ENCODE peak calls at places on chromosomes 2 and 18, in five cellular contexts. P is adrenal gland, N is tibial artery, A is sigmoid colon, X is fibroblast of lung. D is an unnamed sample. For H3K4me1, the result is how much of the 10 kb centered on the place peaks cover.

GRCh38 chr18:50711401-50711800 is 108.4 kb downstream of the MRO start:
- DNase-seq in P (no peak), N (no peak), A (no peak), X (no peak), D (no peak)

GRCh38 chr18:25727281-25727680 is 363.1 kb downstream of the SS18 start:
- DNase-seq in P (no peak), N (no peak), A (no peak), X (peak), D (no peak)

GRCh38 chr2:25324905-25325592 is 16.7 kb downstream of the DNMT3A start:
- DNase-seq in P (peak), N (peak), A (peak), X (peak), D (no peak)

GRCh38 chr2:86135653-86136052 is 29.6 kb downstream of the PTCD3 start:
- DNase-seq in P (no peak), N (no peak), A (no peak), X (peak), D (no peak)

GRCh38 chr2:136783856-136784255 is 18.5 kb downstream of the THSD7B start:
- DNase-seq in P (no peak), N (no peak), A (no peak), X (no peak), D (no peak)

GRCh38 chr18:76875390-76876330 is 53.3 kb downstream of the ZNF236 start:
- DNase-seq in P (no peak), N (no peak), A (no peak), X (peak), D (no peak)

GRCh38 chr2:222490100-222490499 is 65.8 kb downstream of the SGPP2 start:
- DNase-seq in P (no peak), N (no peak), A (no peak), X (no peak), D (no peak)

GRCh38 chr2:85087541-85087940 is 45.7 kb upstream of the TCF7L1 start:
- DNase-seq in P (no peak), N (no peak), A (no peak), X (no peak), D (no peak)

GRCh38 chr2:9199716-9200633 is 6.6 kb upstream of the ASAP2 start:
- DNase-seq in P (no peak), N (no peak), A (no peak), X (peak), D (no peak)

GRCh38 chr2:98252394-98252793 is 93.9 kb upstream of the CNGA3 start:
- DNase-seq in P (no peak), N (no peak), A (no peak), X (no peak), D (no peak)

GRCh38 chr2:38095996-38096861 is 20.3 kb upstream of the CYP1B1 start:
- DNase-seq in P (no peak), N (no peak), A (no peak), X (peak), D (peak)

GRCh38 chr2:190563109-190563508 is 28.6 kb upstream of the NEMP2 start:
- DNase-seq in P (no peak), N (no peak), A (no peak), X (no peak), D (no peak)

GRCh38 chr2:25711641-25712369 is 38.4 kb upstream of the DTNB start:
- DNase-seq in P (no peak), N (no peak), A (no peak), X (no peak), D (no peak)

GRCh38 chr2:235659767-235660322 is 166.0 kb downstream of the AGAP1 start:
- DNase-seq in P (peak), N (no peak), A (no peak), X (peak), D (no peak)

DNA sequence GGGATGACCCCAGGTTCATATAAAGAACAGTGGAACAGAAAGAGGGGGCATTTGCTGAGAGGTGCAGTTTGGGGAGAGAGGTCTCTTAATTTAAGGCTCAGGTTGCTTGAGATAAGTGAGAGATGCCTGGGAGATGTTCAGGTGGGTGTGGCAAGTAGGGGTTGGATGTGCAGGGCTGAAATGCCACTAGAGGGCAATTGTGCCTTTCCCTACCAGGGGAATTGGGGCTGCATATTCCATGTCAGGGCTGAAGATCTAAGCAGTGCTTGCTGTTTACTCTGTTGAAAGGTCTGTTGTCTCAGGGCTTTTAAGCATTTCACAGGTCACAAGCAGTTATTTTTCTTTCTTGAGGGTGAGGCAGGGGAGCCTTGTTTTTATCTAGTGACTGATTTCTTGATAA is 7.8 kb downstream of the CCDC85A start:
- DNase-seq in P (no peak), N (no peak), A (no peak), X (peak), D (no peak)
- H3K27ac ChIP-seq in P (no peak), N (no peak), A (no peak), X (no peak), D (no peak)

DNA sequence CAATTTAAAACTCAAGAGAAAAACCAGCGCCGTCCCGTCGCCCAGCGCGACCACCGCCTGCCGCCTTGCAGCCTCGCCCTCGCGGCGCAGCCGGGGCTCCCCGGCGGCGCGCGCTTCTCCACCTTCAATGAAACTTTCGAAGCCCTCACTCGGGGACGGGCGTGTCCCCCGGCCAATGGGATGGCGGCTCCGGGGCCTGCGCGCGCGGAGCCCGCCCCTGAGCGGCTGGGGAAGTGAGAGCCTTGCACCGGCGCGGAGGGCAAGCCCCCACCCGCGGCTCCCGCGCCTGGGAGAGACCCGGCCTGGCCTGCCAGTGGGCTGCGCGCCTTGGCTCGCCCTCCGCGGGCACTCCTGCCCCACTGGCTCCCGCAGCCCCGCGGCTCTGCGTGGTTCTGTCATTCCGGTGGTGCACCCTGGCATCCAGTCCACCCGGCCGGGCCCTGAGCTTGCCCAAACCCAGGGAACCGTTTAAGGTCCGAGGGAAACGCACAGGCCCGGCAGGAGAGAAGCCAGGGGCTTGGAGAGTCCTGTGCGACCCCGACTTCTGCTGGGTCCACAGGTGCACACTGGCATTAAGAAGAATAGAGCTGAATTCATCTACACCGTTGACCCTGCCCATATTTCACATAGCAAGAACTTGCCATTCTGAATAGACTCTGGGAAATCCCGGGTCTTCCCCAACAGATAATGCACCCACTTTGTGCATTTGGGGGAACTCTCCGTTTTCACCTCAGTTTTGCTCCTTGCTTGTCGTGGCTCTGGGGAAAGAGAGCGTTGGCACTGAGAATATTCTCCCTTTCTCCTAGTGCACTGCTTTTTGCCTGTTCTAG is at the start of gene PIEZO2:
- DNase-seq in P (peak), N (peak), A (peak), X (peak), D (peak)
- H3K4me3 ChIP-seq in P (no peak), N (peak), A (peak), X (peak), D (peak)

DNA sequence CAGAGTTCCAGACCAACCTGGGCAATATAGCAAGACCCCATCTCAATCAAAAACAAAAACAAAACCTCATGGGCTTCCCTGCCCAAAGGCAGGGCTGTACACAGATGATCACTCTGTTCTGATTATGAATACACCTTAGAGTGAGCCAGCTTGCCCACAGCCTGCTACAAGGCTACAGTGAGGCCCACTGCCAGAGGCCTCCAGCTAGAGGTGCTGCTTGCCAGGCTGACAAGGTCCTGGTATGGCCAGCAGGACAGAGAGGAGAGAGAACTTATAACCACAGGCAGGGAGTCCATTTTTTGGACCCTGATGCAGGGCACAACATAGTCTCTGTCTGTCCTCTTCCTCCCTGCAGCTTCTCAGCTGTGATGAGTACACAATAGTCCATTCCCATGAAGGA is 41.5 kb downstream of the KANSL3 start:
- DNase-seq in P (no peak), N (no peak), A (no peak), X (no peak), D (no peak)
- H3K4me1 ChIP-seq in P (under half), N (under half), A (under half), X (under half), D (under half)

DNA sequence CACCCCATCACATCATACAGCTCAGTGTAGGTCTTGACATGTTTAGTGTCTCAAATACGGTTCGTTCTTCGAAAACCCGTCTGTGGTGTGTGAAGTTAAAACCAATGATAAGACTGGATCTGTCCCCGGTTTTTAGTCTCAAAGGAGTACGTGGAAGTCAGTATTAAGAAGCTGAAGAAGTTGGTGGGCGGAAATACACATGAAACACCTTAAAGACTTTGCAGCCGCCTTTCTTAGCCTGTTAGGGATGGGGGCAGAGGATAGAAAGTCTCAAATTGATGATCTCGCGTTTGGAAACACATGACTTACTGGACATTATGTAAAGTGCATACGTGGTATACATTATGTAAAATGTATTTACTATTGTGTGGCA is 1.0 kb downstream of the CNOT11 start:
- DNase-seq in P (no peak), N (no peak), A (no peak), X (no peak), D (no peak)
- H3K27ac ChIP-seq in P (no peak), N (peak), A (peak), X (peak), D (peak)

GRCh38 chr2:105644174-105644980 is 100.3 kb upstream of the NCK2 start:
- DNase-seq in P (no peak), N (no peak), A (no peak), X (peak), D (no peak)
- H3K4me3 ChIP-seq in P (no peak), N (no peak), A (no peak), X (no peak), D (peak)

DNA sequence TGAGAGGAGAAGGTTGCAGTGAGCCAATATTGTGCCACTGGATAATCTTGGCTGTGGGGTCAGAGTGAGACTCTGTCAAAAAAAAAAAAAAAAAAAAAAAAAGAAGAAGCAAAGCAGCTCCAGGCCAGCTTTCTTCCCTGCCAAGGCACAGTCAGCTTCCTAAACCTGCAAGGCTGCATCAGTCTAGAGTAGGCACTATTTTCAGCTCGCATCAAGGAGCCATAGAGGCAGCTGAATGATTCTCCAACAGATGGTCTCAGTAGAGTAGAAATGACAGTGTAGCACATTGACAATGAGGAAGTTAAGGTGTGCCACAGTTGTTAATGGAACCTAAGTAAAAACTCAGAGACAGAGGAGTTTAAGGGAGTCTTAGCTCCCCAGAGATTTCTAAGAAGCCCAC is 35.6 kb downstream of the BMP10 start:
- DNase-seq in P (peak), N (no peak), A (no peak), X (no peak), D (no peak)
- H3K4me1 ChIP-seq in P (under half), N (under half), A (under half), X (under half), D (under half)

GRCh38 chr2:36597003-36597531 is 901 bp downstream of the FEZ2 start:
- DNase-seq in P (no peak), N (no peak), A (no peak), X (no peak), D (no peak)

GRCh38 chr2:36589230-36589630 is 8.7 kb downstream of the FEZ2 start:
- DNase-seq in P (peak), N (no peak), A (no peak), X (no peak), D (no peak)

GRCh38 chr2:36597532-36598377 is at the start of gene FEZ2:
- DNase-seq in P (peak), N (peak), A (peak), X (peak), D (peak)

GRCh38 chr2:36596397-36596796 is 1.6 kb downstream of the FEZ2 start:
- DNase-seq in P (no peak), N (no peak), A (no peak), X (no peak), D (no peak)

DNA sequence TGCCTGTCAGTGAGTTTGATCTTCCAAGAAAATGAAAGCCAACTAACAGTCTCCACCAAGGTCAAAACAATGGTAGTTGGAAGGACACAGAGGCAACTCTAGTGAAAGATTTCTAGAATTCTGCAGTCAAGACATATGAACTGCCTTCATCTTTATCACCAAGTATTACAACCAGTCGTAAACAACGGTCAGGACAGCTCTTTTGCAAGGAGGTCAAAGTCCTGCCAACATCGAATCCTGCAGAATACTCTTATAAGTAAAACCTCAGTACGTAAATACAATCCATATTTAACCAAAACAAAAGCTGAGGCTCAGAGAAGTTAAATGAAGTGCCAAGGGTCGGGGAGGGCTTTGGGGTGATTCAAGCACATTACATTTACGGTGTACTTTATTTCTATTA is 3.1 kb downstream of the FEZ2 start:
- DNase-seq in P (no peak), N (no peak), A (no peak), X (no peak), D (no peak)
- H3K27ac ChIP-seq in P (no peak), N (no peak), A (no peak), X (no peak), D (no peak)

GRCh38 chr2:43098539-43098938 is 127.9 kb downstream of the ZFP36L2 start:
- DNase-seq in P (no peak), N (no peak), A (peak), X (no peak), D (no peak)

GRCh38 chr2:43099797-43100196 is 126.6 kb downstream of the ZFP36L2 start:
- DNase-seq in P (no peak), N (no peak), A (no peak), X (no peak), D (no peak)

GRCh38 chr2:43100883-43101662 is 125.3 kb downstream of the ZFP36L2 start:
- DNase-seq in P (no peak), N (peak), A (peak), X (peak), D (peak)

GRCh38 chr2:43101751-43102150 is 124.7 kb downstream of the ZFP36L2 start:
- DNase-seq in P (no peak), N (peak), A (peak), X (no peak), D (no peak)

GRCh38 chr2:43100362-43100882 is 126.0 kb downstream of the ZFP36L2 start:
- DNase-seq in P (no peak), N (no peak), A (no peak), X (no peak), D (no peak)
- H3K4me3 ChIP-seq in P (no peak), N (peak), A (peak), X (no peak), D (peak)

DNA sequence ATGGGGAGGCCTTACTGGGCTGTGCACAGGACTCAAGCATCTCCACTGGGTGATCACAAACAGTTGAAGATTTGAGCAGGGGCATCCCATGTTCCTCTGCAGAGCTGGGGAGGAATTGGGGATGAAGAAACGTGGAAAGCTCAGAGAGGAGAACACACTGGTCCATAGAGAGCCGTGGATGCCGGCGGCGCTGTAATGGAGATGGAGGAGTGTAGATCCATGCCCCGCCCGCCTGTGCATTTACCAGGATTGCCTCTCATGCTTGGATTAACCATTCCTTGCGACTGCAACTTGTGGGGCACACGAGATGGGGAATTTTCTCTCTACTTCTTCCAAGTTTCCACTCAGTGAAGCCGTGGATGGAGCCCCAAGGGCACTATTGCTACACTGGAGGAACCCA is 115.9 kb downstream of the NCK2 start:
- DNase-seq in P (no peak), N (no peak), A (no peak), X (no peak), D (no peak)
- H3K4me1 ChIP-seq in P (under half), N (under half), A (under half), X (under half), D (under half)